ENCODE peak calls at places on chromosomes 12 and 14, in ten cellular contexts. G, R, C, Z, O, J, S, A, Q and D are unnamed samples.

GRCh38 chr12:127060933-127061332 is 1206.0 kb upstream of the TMEM132C start:
- DNase-seq in R (no peak), S (no peak), G (no peak), O (no peak), J (no peak), C (no peak), A (no peak), Q (no peak), Z (no peak), D (no peak)

GRCh38 chr12:50196537-50196936 is 29.4 kb upstream of the CERS5 start:
- DNase-seq in J (peak), C (no peak), Q (no peak), G (no peak), R (no peak), S (no peak), Z (no peak), O (no peak), A (no peak), D (no peak)

GRCh38 chr14:59363545-59364226 is 101.5 kb downstream of the GPR135 start:
- DNase-seq in R (no peak), O (no peak), A (no peak), Q (peak), G (no peak), J (peak), Z (no peak), C (no peak), S (no peak), D (no peak)

GRCh38 chr12:115308918-115309317 is 624.9 kb upstream of the TBX3 start:
- DNase-seq in O (no peak), Z (no peak), R (no peak), A (no peak), Q (no peak), J (no peak), G (no peak), S (no peak), C (no peak), D (no peak)

GRCh38 chr14:45199246-45199645 is 53.8 kb downstream of the MIS18BP1 start:
- DNase-seq in Z (no peak), G (no peak), Q (peak), A (no peak), O (no peak), S (no peak), J (no peak), R (no peak), C (no peak), D (no peak)

GRCh38 chr12:12466157-12466556 is 96.5 kb downstream of the DUSP16 start:
- DNase-seq in S (no peak), A (no peak), J (no peak), Q (no peak), R (no peak), Z (no peak), O (no peak), G (no peak), C (no peak), D (no peak)

GRCh38 chr12:87652026-87652425 is 377.2 kb downstream of the C12orf50 start:
- DNase-seq in Q (no peak), J (no peak), G (no peak), S (no peak), O (no peak), A (no peak), Z (no peak), C (no peak), R (no peak), D (no peak)

GRCh38 chr14:76257111-76257803 is 105.5 kb downstream of the GPATCH2L start:
- DNase-seq in O (no peak), G (no peak), A (no peak), S (no peak), J (no peak), R (no peak), C (no peak), Q (peak), Z (no peak), D (no peak)

GRCh38 chr14:24297190-24297964 is 2.2 kb downstream of the DHRS1 start:
- DNase-seq in C (no peak), R (no peak), Z (peak), Q (no peak), O (no peak), J (peak), G (no peak), A (no peak), S (peak), D (no peak)

GRCh38 chr12:127819066-127819465 is 447.9 kb upstream of the TMEM132C start:
- DNase-seq in G (no peak), R (no peak), C (no peak), Z (no peak), O (no peak), S (no peak), J (no peak), Q (no peak), A (no peak), D (no peak)

GRCh38 chr12:3604750-3605638 is 114.0 kb downstream of the PRMT8 start:
- DNase-seq in S (peak), O (peak), J (peak), Z (peak), A (no peak), Q (peak), C (peak), G (no peak), R (peak), D (no peak)

GRCh38 chr14:92546347-92547053 is 32.9 kb downstream of the RIN3 start:
- DNase-seq in Z (peak), A (no peak), S (no peak), O (no peak), J (peak), Q (peak), C (no peak), R (no peak), G (no peak), D (no peak)

GRCh38 chr14:75155159-75155558 is 21.3 kb downstream of the TMED10 start:
- DNase-seq in G (no peak), Z (no peak), J (no peak), A (no peak), Q (no peak), R (no peak), C (no peak), O (no peak), S (no peak), D (no peak)

GRCh38 chr12:106582661-106583577 is at the start of gene RFX4:
- DNase-seq in Q (no peak), C (no peak), S (peak), Z (no peak), J (no peak), G (no peak), A (no peak), R (no peak), O (no peak), D (no peak)